ENCODE peak calls at places on chromosomes 4 and X, in six cellular contexts. G, Y, E, S, I and B are unnamed samples.

GRCh38 chr4:184649971-184650855 is 675 bp downstream of the PRIMPOL start:
- DNase-seq in G (no peak), Y (peak; percentile 43), S (no peak), E (no peak), I (peak; percentile 70), B (no peak)

GRCh38 chr4:70778888-70779422 is 57.2 kb downstream of the RUFY3 start:
- DNase-seq in Y (peak; percentile 69), S (no peak), E (no peak), G (no peak), I (peak; percentile 94), B (peak; percentile 29)

GRCh38 chr4:152586668-152587067 is 50.8 kb upstream of the FBXW7 start:
- DNase-seq in S (no peak), E (no peak), G (no peak), I (no peak), Y (no peak), B (no peak)

GRCh38 chrX:72105436-72105835 is 26.3 kb downstream of the RTL5 start:
- DNase-seq in I (no peak), G (no peak), Y (no peak), S (no peak), E (no peak), B (no peak)

GRCh38 chrX:44675364-44676024 is 132.8 kb upstream of the FUNDC1 start:
- DNase-seq in G (peak; percentile 12), Y (peak; percentile 23), S (no peak), I (peak; percentile 47), E (no peak), B (peak; percentile 56)

GRCh38 chr4:89757154-89757723 is 79.7 kb downstream of the SNCA start:
- DNase-seq in S (no peak), E (no peak), I (no peak), G (no peak), Y (no peak), B (peak; percentile 13)

GRCh38 chr4:111943796-111944203 is 201.5 kb upstream of the FAM241A start:
- DNase-seq in Y (peak; percentile 31), S (peak; percentile 27), E (peak; percentile 46), I (peak; percentile 64), G (no peak), B (peak; percentile 78)

GRCh38 chr4:6799091-6799490 is 16.6 kb downstream of the KIAA0232 start:
- DNase-seq in I (no peak), Y (no peak), S (no peak), E (no peak), G (no peak), B (no peak)